ENCODE peak calls at places on chromosomes 11 and 22, in nine cellular contexts. X is fibroblast of the aortic adventitia, R is MCF 10A, Z is heart left ventricle, P is heart right ventricle, V is right atrium auricular region, Y is psoas muscle, F is HCT116, U is uterus. J is an unnamed sample.

GRCh38 chr11:67057410-67057757 is 737 bp downstream of the RHOD start:
- DNase-seq in Z (peak), X (no peak), R (peak), Y (no peak), V (no peak), F (no peak), P (no peak), U (no peak), J (no peak)

GRCh38 chr11:117189191-117189940 is 9.8 kb upstream of the TAGLN start:
- DNase-seq in Z (no peak), R (no peak), X (no peak), U (peak), F (no peak), Y (no peak), P (no peak), V (no peak), J (peak)

GRCh38 chr22:44154431-44154942 is 26.2 kb upstream of the PARVG start:
- DNase-seq in Z (no peak), U (no peak), P (no peak), V (no peak), X (no peak), Y (peak), R (no peak), F (no peak), J (no peak)

GRCh38 chr11:93169950-93170561 is 27.7 kb downstream of the SLC36A4 start:
- DNase-seq in U (no peak), Z (no peak), X (peak), V (no peak), R (peak), F (peak), P (no peak), Y (no peak), J (no peak)

GRCh38 chr11:78730267-78730824 is 155.7 kb upstream of the NARS2 start:
- DNase-seq in Z (no peak), R (no peak), U (no peak), V (no peak), P (no peak), F (no peak), X (no peak), Y (no peak), J (no peak)

GRCh38 chr11:42770444-42771065 is 541.2 kb upstream of the API5 start:
- DNase-seq in P (no peak), R (no peak), X (no peak), Y (no peak), U (no peak), V (no peak), Z (peak), F (no peak), J (peak)

GRCh38 chr11:131491503-131491902 is 121.1 kb downstream of the NTM start:
- DNase-seq in Z (no peak), F (no peak), U (no peak), V (no peak), P (no peak), X (peak), R (no peak), Y (no peak), J (no peak)

GRCh38 chr11:890794-891600 is 19.6 kb downstream of the CHID1 start:
- DNase-seq in U (no peak), R (no peak), Y (no peak), V (no peak), X (no peak), Z (no peak), P (no peak), F (no peak), J (no peak)

GRCh38 chr11:3381794-3382193 is 2.8 kb upstream of the ZNF195 start:
- DNase-seq in V (no peak), X (no peak), P (no peak), Y (no peak), R (no peak), Z (no peak), F (no peak), U (no peak), J (no peak)

GRCh38 chr22:47204002-47204979 is 441.8 kb downstream of the TBC1D22A start:
- DNase-seq in U (no peak), X (no peak), Y (peak), F (no peak), R (no peak), P (no peak), Z (no peak), V (peak), J (no peak)

GRCh38 chr22:28111501-28111900 is 192.4 kb upstream of the PITPNB start:
- DNase-seq in Z (no peak), F (no peak), U (no peak), P (no peak), V (no peak), Y (no peak), X (peak), R (no peak), J (no peak)

GRCh38 chr11:47607380-47607779 is 13.2 kb upstream of the C1QTNF4 start:
- DNase-seq in Z (peak), X (peak), V (no peak), U (peak), P (peak), F (no peak), R (peak), Y (peak), J (no peak)

GRCh38 chr11:104570088-104570701 is 328.1 kb downstream of the CASP12 start:
- DNase-seq in X (peak), Y (no peak), Z (no peak), V (no peak), P (no peak), R (peak), U (no peak), F (no peak), J (no peak)

GRCh38 chr11:11243790-11244469 is 109.1 kb downstream of the CSNK2A3 start:
- DNase-seq in X (no peak), F (no peak), Y (peak), V (peak), U (peak), Z (peak), R (peak), P (peak), J (peak)

GRCh38 chr11:75996523-75997272 is 181.7 kb downstream of the UVRAG start:
- DNase-seq in V (no peak), P (no peak), F (no peak), R (no peak), U (no peak), X (no peak), Z (no peak), Y (no peak), J (no peak)

GRCh38 chr11:78231962-78232459 is 43.3 kb downstream of the USP35 start:
- DNase-seq in V (peak), Y (no peak), P (no peak), Z (no peak), R (peak), U (peak), X (peak), F (no peak), J (no peak)

GRCh38 chr11:19080579-19080993 is 20.1 kb upstream of the MRGPRX2 start:
- DNase-seq in Z (no peak), U (no peak), V (no peak), P (no peak), Y (no peak), X (peak), R (peak), F (no peak), J (no peak)

GRCh38 chr22:29670615-29671014 is 49.2 kb upstream of the CABP7 start:
- DNase-seq in F (no peak), P (no peak), U (no peak), Y (no peak), Z (no peak), V (no peak), X (no peak), R (no peak), J (no peak)

GRCh38 chr22:29842740-29843139 is 4.7 kb upstream of the ASCC2 start:
- DNase-seq in F (no peak), U (no peak), Z (no peak), R (peak), Y (no peak), X (peak), V (peak), P (no peak), J (no peak)

GRCh38 chr11:27234961-27235360 is 128.1 kb downstream of the CCDC34 start:
- DNase-seq in F (no peak), Y (no peak), Z (no peak), U (no peak), P (no peak), R (no peak), X (no peak), V (no peak), J (no peak)

GRCh38 chr11:64762916-64763803 is 3.4 kb upstream of the PYGM start:
- DNase-seq in X (peak), P (no peak), V (no peak), U (no peak), Z (no peak), R (no peak), F (no peak), Y (peak), J (no peak)

GRCh38 chr11:109425554-109425953 is 3.6 kb downstream of the C11orf87 start:
- DNase-seq in F (no peak), Z (no peak), R (no peak), V (no peak), P (no peak), U (no peak), X (no peak), Y (no peak), J (no peak)

GRCh38 chr11:34775417-34775888 is 140.7 kb downstream of the APIP start:
- DNase-seq in X (no peak), U (no peak), Z (no peak), R (no peak), P (no peak), V (no peak), F (no peak), Y (no peak), J (no peak)

GRCh38 chr11:46557684-46558151 is 36.1 kb downstream of the AMBRA1 start:
- DNase-seq in U (no peak), R (peak), X (peak), Z (no peak), P (no peak), F (peak), V (no peak), Y (no peak), J (no peak)

GRCh38 chr11:31218847-31219246 is 150.7 kb downstream of the DCDC1 start:
- DNase-seq in R (peak), Y (no peak), P (no peak), U (no peak), F (no peak), X (no peak), Z (no peak), V (no peak), J (no peak)

GRCh38 chr11:73493838-73494598 is 103.9 kb downstream of the FAM168A start:
- DNase-seq in F (peak), U (no peak), R (peak), Z (no peak), X (peak), V (no peak), Y (no peak), P (no peak), J (no peak)

GRCh38 chr22:20234760-20235452 is 33.2 kb downstream of the RTN4R start:
- DNase-seq in R (no peak), Z (no peak), F (no peak), U (no peak), Y (no peak), X (no peak), P (no peak), V (no peak), J (no peak)

GRCh38 chr22:43226368-43226979 is 39.5 kb upstream of the TTLL12 start:
- DNase-seq in V (no peak), R (no peak), F (no peak), Y (no peak), P (no peak), U (no peak), Z (no peak), X (no peak), J (peak)

GRCh38 chr11:5564259-5565019 is 16.1 kb upstream of the OR52H1 start:
- DNase-seq in P (no peak), F (no peak), U (no peak), Z (no peak), Y (no peak), R (peak), V (no peak), X (peak), J (no peak)

GRCh38 chr22:39332441-39333064 is 13.1 kb upstream of the RPL3 start:
- DNase-seq in P (no peak), V (no peak), U (no peak), R (no peak), Y (no peak), Z (no peak), F (no peak), X (peak), J (no peak)

GRCh38 chr11:65502852-65503603 is 4.2 kb downstream of the MALAT1 start:
- DNase-seq in P (no peak), X (peak), F (no peak), R (peak), U (peak), Z (no peak), V (no peak), Y (no peak), J (no peak)

GRCh38 chr11:44136176-44136945 is 40.9 kb downstream of the EXT2 start:
- DNase-seq in Z (no peak), P (no peak), X (no peak), F (no peak), Y (no peak), V (no peak), U (no peak), R (no peak), J (no peak)

GRCh38 chr11:103842795-103843194 is 193.6 kb upstream of the DDI1 start:
- DNase-seq in F (no peak), R (no peak), Z (no peak), U (no peak), P (no peak), V (no peak), Y (no peak), X (peak), J (no peak)

GRCh38 chr22:49662681-49663080 is 165.0 kb downstream of the BRD1 start:
- DNase-seq in X (no peak), Z (no peak), R (no peak), Y (no peak), P (no peak), U (no peak), V (no peak), F (no peak), J (no peak)

DNA sequence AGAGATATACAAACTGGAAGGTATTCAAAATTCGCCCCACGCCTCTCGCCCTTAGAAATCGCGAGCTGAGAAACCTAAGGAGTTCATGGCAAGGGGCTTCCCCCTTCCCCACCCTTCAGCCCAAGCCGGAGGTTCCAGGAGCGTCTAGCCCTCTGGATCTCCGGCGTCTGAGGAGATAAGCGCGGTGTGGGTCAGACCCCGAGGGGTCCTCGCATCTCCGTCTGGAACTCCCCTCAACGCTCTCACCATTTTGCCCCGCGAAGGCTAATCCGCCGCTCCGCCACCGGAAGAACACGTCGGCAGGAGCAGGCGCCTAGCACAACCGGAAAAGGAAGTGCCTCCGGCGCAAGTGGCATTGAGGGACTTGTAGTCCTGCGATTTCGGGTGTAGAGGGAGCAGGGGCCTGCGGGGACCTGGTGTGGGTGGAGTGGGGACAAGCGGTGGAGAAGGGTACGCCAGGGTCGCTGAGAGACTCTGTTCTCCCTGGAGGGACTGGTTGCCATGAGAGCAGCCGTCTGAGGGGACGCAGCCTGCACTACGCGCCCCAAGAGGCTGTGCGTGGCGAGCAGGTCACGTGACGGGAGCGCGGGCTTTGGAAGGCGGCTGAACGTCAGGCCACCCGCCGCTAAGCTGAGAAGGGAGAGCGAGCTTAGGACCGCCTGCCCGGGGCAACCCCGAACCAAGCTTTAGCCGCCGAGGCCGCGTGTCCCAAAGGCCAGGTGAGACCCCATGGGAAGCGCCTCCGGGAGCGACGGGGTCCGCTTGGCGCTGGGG is at the start of the genes FEN1 and TMEM258:
- DNase-seq in F (peak), Z (peak), V (peak), Y (peak), R (peak), X (peak), P (peak), U (peak), J (peak)
- TF ChIP-seq CTCF in F (no peak), Z (no peak), V (no peak), Y (no peak), R (no peak), X (peak), P (no peak), U (no peak), J (no peak)

DNA sequence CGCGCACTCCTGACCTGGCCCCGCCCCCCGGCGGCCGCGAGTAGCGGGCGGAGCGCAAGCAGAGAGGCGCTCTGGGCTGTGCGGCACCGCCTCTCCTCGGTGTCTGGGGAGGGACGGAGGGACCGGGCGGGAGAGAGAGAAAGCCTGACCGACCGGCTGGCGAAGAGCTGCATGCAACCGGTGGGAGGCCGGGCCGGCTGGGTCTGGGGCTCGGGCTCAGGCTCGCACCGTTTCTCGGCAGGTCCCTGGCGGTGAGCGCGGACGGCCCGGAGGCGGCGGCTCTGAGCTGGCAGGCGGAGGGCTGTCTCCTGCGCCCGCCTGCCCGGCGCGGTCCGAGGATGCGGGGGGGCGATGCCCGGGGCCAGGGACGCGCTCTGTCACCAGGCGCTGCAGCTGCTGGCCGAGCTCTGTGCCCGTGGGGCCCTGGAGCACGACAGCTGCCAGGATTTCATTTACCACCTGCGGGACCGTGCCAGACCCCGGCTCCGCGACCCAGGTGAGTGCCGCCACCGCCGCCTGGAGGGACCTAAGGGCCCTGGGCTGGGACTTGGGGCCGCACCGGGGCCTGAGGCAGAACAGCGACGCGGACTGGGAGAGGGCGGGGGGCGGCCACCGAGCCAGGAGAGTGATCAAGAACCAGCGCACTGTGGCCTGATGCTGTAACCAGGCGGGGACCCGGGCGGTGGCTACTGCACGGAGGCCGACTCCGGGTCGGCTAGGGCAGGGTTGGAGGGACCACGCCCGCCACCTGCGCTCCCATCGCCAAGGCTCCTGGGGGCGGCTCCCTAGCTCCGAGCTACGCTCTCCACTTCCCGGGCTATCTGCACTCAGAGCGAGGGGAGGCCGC is at the start of gene SYT9:
- DNase-seq in X (peak), F (no peak), R (no peak), V (no peak), Z (peak), U (peak), P (peak), Y (peak), J (peak)
- TF ChIP-seq CTCF in X (no peak), F (no peak), R (no peak), V (no peak), Z (no peak), U (no peak), P (no peak), Y (no peak), J (no peak)

GRCh38 chr11:126636911-126637799 is 281.7 kb downstream of the ST3GAL4 start:
- DNase-seq in V (no peak), P (no peak), Y (no peak), X (peak), Z (no peak), F (no peak), R (no peak), U (no peak), J (no peak)
- TF ChIP-seq CTCF in V (no peak), P (no peak), Y (no peak), X (no peak), Z (no peak), F (no peak), R (no peak), U (no peak), J (no peak)

GRCh38 chr11:113906038-113906437 is 1.4 kb downstream of the HTR3B start:
- DNase-seq in P (no peak), X (peak), Z (no peak), Y (no peak), R (peak), F (peak), V (no peak), U (no peak), J (no peak)
- TF ChIP-seq CTCF in P (peak), X (no peak), Z (no peak), Y (no peak), R (no peak), F (peak), V (no peak), U (no peak), J (no peak)

DNA sequence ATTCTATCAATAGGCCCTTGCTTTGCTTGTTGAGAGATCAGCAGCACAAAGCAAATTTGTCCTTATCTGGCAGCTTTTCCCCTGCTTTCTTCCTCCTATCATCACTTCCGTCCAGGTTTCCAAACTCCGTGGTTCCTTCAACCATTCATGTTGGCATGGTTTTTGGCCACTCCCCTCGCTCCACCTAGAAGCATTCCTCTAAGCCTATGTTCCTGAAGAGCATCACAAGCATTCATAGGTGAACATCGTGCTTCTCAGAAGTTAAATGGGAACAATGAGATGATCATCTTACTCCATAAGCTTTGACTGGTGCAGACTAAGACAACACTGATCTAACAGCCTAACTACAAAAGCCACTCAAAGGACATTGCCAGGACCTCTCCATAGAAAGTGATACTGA is 86.3 kb downstream of the ETS1 start:
- DNase-seq in Y (no peak), P (no peak), Z (no peak), V (no peak), F (no peak), U (no peak), R (no peak), X (no peak), J (no peak)
- TF ChIP-seq CTCF in Y (no peak), P (no peak), Z (no peak), V (no peak), F (no peak), U (no peak), R (no peak), X (no peak), J (no peak)

GRCh38 chr11:69205929-69206612 is 50.3 kb downstream of the SMIM38 start:
- DNase-seq in V (no peak), X (no peak), U (no peak), Y (no peak), P (no peak), F (no peak), Z (no peak), R (no peak), J (no peak)
- TF ChIP-seq CTCF in V (no peak), X (no peak), U (no peak), Y (no peak), P (no peak), F (no peak), Z (no peak), R (no peak), J (no peak)

J was measured in glutamatergic neuron.